ENCODE peak calls at places on chromosomes 7 and 10, in nine cellular contexts. E is ovary, B is cardiac muscle cell, V is vagina, A is uterus, J is right atrium auricular region, D is MM.1S, L is suprapubic skin, W is AG04450. G is an unnamed sample.

GRCh38 chr10:126872768-126873167 is 32.5 kb upstream of the DOCK1 start:
- DNase-seq in D (no peak), L (no peak), E (no peak), V (no peak), J (no peak), B (no peak), W (no peak), A (no peak), G (peak; percentile 33)

GRCh38 chr7:128139406-128139805 is 101.7 kb upstream of the LEP start:
- DNase-seq in W (no peak), D (no peak), A (no peak), J (no peak), B (no peak), V (peak; percentile 58), L (no peak), E (no peak), G (peak; percentile 26)

GRCh38 chr10:44154956-44155355 is 229.9 kb downstream of the CXCL12 start:
- DNase-seq in E (no peak), A (no peak), D (no peak), J (no peak), V (no peak), W (no peak), L (no peak), B (no peak), G (no peak)

GRCh38 chr7:149261321-149261828 is 621 bp upstream of the ZNF783 start:
- DNase-seq in J (no peak), E (no peak), B (peak; percentile 40), A (no peak), V (no peak), D (peak; percentile 32), W (no peak), L (no peak), G (no peak)

GRCh38 chr7:39637400-39637799 is 14.0 kb downstream of the RALA start:
- DNase-seq in V (no peak), E (no peak), L (no peak), W (no peak), A (no peak), B (no peak), J (no peak), D (peak; percentile 22), G (no peak)

GRCh38 chr7:55774327-55775050 is 88.1 kb downstream of the SEPTIN14 start:
- DNase-seq in E (no peak), A (no peak), V (no peak), D (no peak), B (no peak), J (no peak), W (no peak), L (peak; percentile 57), G (no peak)

GRCh38 chr7:80027616-80028173 is 106.9 kb upstream of the GNAI1 start:
- DNase-seq in B (no peak), W (no peak), L (no peak), D (no peak), V (no peak), E (no peak), J (no peak), A (no peak), G (no peak)

GRCh38 chr7:139358541-139359365 is 941 bp upstream of the LUC7L2 start:
- DNase-seq in B (peak; percentile 46), E (no peak), D (peak; percentile 77), W (no peak), A (peak; percentile 32), V (no peak), L (no peak), J (no peak), G (no peak)

GRCh38 chr10:87841215-87841614 is 22.1 kb downstream of the KLLN start:
- DNase-seq in L (no peak), B (no peak), W (no peak), E (no peak), D (no peak), J (no peak), A (no peak), V (no peak), G (no peak)

GRCh38 chr10:91271886-91272285 is 51.4 kb downstream of the PCGF5 start:
- DNase-seq in E (no peak), V (no peak), W (no peak), A (no peak), D (no peak), L (no peak), B (no peak), J (no peak), G (no peak)

GRCh38 chr7:12467837-12468236 is 64.2 kb upstream of the VWDE start:
- DNase-seq in D (no peak), W (no peak), L (no peak), V (no peak), A (no peak), B (no peak), J (no peak), E (no peak), G (no peak)

GRCh38 chr10:103168436-103168835 is 24.6 kb downstream of the NT5C2 start:
- DNase-seq in W (no peak), J (no peak), B (no peak), D (no peak), V (no peak), L (no peak), A (no peak), E (no peak), G (no peak)

GRCh38 chr7:35333265-35333664 is 79.4 kb upstream of the TBX20 start:
- DNase-seq in D (no peak), E (no peak), L (no peak), V (no peak), J (no peak), B (no peak), W (no peak), A (no peak), G (no peak)

GRCh38 chr10:129417882-129418281 is 49.2 kb upstream of the MGMT start:
- DNase-seq in J (peak; percentile 42), L (no peak), A (no peak), B (peak; percentile 1), D (no peak), W (no peak), V (no peak), E (no peak), G (no peak)
- H3K4me3 ChIP-seq in J (no peak overlapping the region), L (no peak overlapping the region), A (no peak overlapping the region), B (no peak overlapping the region), D (no peak overlapping the region), W (no peak overlapping the region), V (no peak overlapping the region), E (no peak overlapping the region), G (no peak overlapping the region)

DNA sequence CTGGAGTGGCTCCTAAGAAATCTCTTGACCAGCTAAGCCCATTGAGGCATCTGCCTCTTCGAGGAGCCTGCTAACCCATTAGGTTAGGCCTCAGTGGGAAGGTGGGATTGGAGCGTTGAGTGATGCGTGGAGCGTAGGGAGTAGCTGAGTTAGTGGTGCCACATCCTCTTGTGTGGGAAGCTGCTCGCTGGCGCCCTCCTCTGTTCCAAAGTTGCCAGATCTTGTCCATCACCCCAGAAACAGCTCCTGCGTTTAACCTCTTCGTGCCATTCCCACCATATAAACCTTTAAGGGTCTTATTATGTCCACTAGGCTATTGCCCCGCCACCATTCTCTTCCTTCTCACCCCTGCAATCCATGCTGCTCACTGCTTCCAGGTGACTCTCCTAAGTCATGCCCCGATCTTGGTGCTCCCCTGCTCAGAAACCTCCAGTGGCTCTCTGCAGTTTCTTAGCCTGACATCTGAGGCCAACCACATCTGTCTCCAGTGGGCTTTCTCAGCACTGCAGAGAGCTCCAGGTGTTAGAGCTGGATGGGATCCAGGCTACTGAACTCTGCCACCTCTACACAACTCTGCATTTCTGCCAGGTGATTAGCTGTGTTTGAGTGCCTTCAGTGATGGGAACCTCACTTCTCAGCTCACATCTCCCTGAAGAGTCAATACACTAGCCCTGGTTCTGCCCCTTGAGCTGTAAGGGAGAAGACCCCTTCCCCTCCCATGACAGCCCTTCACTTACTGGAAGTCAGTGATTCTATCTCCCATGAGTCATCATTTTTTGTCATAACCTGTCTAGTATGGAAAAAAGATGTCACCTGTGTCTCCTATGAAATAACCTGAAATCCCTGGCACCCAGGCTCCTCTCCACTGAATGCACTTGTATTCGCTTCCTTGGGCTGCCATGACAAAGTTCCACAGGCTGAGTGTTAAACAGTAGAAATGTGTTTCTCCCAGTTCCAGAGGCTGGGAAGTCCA is 65.0 kb upstream of the FGFR2 start:
- DNase-seq in W (no peak), J (no peak), A (no peak), B (no peak), E (no peak), D (no peak), V (no peak), L (no peak), G (no peak)
- TF ChIP-seq CTCF in W (no peak), J (no peak), A (no peak), B (peak; percentile 25), E (no peak), D (no peak), V (no peak), L (peak; percentile 28), G (no peak)

GRCh38 chr7:90211391-90212148 is at the start of gene STEAP2:
- DNase-seq in J (peak; percentile 83), V (no peak), D (peak; percentile 11), W (peak; percentile 73), B (peak; percentile 98), E (peak; percentile 93), L (peak; percentile 94), A (peak; percentile 95), G (peak; percentile 93)
- H3K27ac ChIP-seq in J (peak within 1 kb of the TSS; percentile 93), V (peak within 1 kb of the TSS; percentile 78), D (no peak within 1 kb of the TSS), W (peak within 1 kb of the TSS; percentile 59), B (no peak within 1 kb of the TSS), E (peak within 1 kb of the TSS; percentile 93), L (peak within 1 kb of the TSS; percentile 74), A (peak within 1 kb of the TSS; percentile 94), G (peak within 1 kb of the TSS; percentile 81)

GRCh38 chr10:1333981-1334380 is 277.8 kb downstream of the WDR37 start:
- DNase-seq in V (no peak), E (no peak), B (no peak), W (no peak), J (no peak), L (peak; percentile 53), D (no peak), A (no peak), G (no peak)
- H3K4me3 ChIP-seq in V (no peak overlapping the region), E (no peak overlapping the region), B (no peak overlapping the region), W (no peak overlapping the region), J (no peak overlapping the region), L (no peak overlapping the region), D (no peak overlapping the region), A (no peak overlapping the region), G (no peak overlapping the region)

GRCh38 chr7:44348851-44349781 is 23.7 kb upstream of the CAMK2B start:
- DNase-seq in L (no peak), D (no peak), J (no peak), V (no peak), E (no peak), B (no peak), A (no peak), W (no peak), G (no peak)
- TF ChIP-seq CTCF in L (no peak), D (no peak), J (no peak), V (no peak), E (no peak), B (no peak), A (no peak), W (peak; percentile 16), G (no peak)

GRCh38 chr7:5550385-5550784 is 126.8 kb upstream of the TNRC18 start:
- DNase-seq in A (no peak), J (no peak), W (no peak), L (no peak), D (no peak), V (no peak), E (no peak), B (no peak), G (peak; percentile 35)
- H3K27ac ChIP-seq in A (no peak overlapping the region), J (no peak overlapping the region), W (no peak overlapping the region), L (no peak overlapping the region), D (no peak overlapping the region), V (no peak overlapping the region), E (no peak overlapping the region), B (no peak overlapping the region), G (no peak overlapping the region)

GRCh38 chr10:101346177-101346576 is 7.8 kb upstream of the BTRC start:
- DNase-seq in D (no peak), W (no peak), A (no peak), B (no peak), J (no peak), L (no peak), E (no peak), V (no peak), G (no peak)
- H3K4me3 ChIP-seq in D (no peak overlapping the region), W (no peak overlapping the region), A (no peak overlapping the region), B (no peak overlapping the region), J (no peak overlapping the region), L (no peak overlapping the region), E (no peak overlapping the region), V (no peak overlapping the region), G (no peak overlapping the region)

G was measured in coronary artery.